ENCODE peak calls at places on chromosomes 6 and 20, in ten cellular contexts. Q is keratinocyte, F is endothelial cell, L is fibroblast of the aortic adventitia, N is AG10803, U is coronary artery, K is transverse colon, I is ascending aorta, S is nephron progenitor cell, M is progenitor cell of endocrine pancreas. O is an unnamed sample.

GRCh38 chr6:34052071-34052825 is 93.6 kb downstream of the GRM4 start:
- DNase-seq in Q (no peak), F (no peak), L (no peak), N (no peak), U (no peak), K (no peak), I (no peak), S (no peak), M (no peak), O (no peak)

GRCh38 chr20:47353697-47354387 is 2.7 kb downstream of the ZMYND8 start:
- DNase-seq in Q (no peak), F (no peak), L (peak; percentile 68), N (no peak), U (no peak), K (no peak), I (no peak), S (no peak), M (no peak), O (no peak)

GRCh38 chr6:17061097-17061496 is 40.8 kb upstream of the STMND1 start:
- DNase-seq in Q (no peak), F (no peak), L (no peak), N (no peak), U (no peak), K (no peak), I (no peak), S (no peak), M (no peak), O (no peak)

GRCh38 chr6:116385911-116386310 is 15.2 kb downstream of the DSE start:
- DNase-seq in Q (no peak), F (no peak), L (peak; percentile 38), N (peak; percentile 64), U (no peak), K (no peak), I (no peak), S (no peak), M (no peak), O (no peak)

GRCh38 chr20:41230136-41230535 is 87.4 kb downstream of the ZHX3 start:
- DNase-seq in Q (no peak), F (no peak), L (no peak), N (no peak), U (no peak), K (no peak), I (no peak), S (no peak), M (no peak), O (no peak)

GRCh38 chr6:117976030-117976651 is 69.1 kb downstream of the SLC35F1 start:
- DNase-seq in Q (no peak), F (peak; percentile 33), L (peak; percentile 46), N (peak; percentile 47), U (no peak), K (no peak), I (no peak), S (peak; percentile 12), M (no peak), O (no peak)

GRCh38 chr20:59835057-59835447 is 98.4 kb downstream of the SYCP2 start:
- DNase-seq in Q (no peak), F (no peak), L (no peak), N (no peak), U (no peak), K (no peak), I (no peak), S (no peak), M (no peak), O (no peak)

GRCh38 chr6:79894939-79895338 is 52.4 kb downstream of the ELOVL4 start:
- DNase-seq in Q (peak; percentile 48), F (no peak), L (peak; percentile 28), N (peak; percentile 29), U (no peak), K (no peak), I (no peak), S (no peak), M (no peak), O (no peak)

GRCh38 chr6:29725981-29726380 is 2.7 kb downstream of the HLA-F start:
- DNase-seq in Q (no peak), F (no peak), L (no peak), N (no peak), U (no peak), K (no peak), I (no peak), S (no peak), M (no peak), O (peak; percentile 64)

GRCh38 chr6:29723666-29724588 is 693 bp downstream of the HLA-F start:
- DNase-seq in Q (no peak), F (peak; percentile 35), L (no peak), N (no peak), U (no peak), K (peak; percentile 72), I (no peak), S (peak; percentile 53), M (no peak), O (no peak)

GRCh38 chr6:29720863-29721262 is 2.4 kb upstream of the HLA-F start:
- DNase-seq in Q (no peak), F (no peak), L (no peak), N (no peak), U (no peak), K (no peak), I (no peak), S (no peak), M (no peak), O (no peak)

GRCh38 chr6:29724937-29725869 is 2.0 kb downstream of the HLA-F start:
- DNase-seq in Q (no peak), F (no peak), L (no peak), N (no peak), U (no peak), K (no peak), I (no peak), S (no peak), M (no peak), O (peak; percentile 78)

DNA sequence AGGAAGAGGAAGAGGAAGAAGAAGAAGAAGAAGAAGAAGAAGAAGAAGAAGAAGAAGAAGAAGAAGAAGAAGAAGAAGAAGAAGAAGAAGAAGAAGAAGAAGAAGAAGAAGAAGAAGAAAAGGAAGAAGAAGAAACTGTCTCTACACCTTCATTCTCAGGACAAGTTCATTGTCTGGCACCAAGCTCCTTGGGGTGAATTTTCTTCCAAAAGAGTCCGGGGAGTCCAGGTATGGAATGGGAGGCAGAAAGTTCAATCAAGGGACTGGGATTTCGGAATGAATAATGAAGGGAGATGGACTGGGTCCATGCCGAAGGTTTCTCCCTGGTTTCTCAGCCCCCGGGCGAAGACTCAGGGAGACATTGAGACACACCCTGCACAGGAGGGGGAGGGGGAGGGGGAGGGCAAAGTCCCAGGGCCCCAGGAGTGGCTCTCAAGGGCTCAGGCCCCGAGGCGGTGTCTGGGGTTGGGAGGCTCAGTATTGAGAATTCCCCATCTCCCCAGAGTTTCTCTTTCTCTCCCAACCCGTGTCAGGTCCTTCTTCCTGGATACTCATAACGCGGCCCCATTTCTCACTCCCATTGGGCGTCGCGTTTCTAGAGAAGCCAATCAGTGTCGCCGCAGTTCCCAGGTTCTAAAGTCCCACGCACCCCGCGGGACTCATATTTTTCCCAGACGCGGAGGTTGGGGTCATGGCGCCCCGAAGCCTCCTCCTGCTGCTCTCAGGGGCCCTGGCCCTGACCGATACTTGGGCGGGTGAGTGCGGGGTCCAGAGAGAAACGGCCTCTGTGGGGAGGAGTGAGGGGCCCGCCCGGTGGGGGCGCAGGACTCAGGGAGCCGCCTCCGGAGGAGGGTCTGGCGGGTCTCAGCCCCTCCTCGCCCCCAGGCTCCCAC is at the start of gene HLA-F:
- DNase-seq in Q (peak; percentile 40), F (peak; percentile 48), L (peak; percentile 86), N (peak; percentile 71), U (peak; percentile 95), K (peak; percentile 93), I (peak; percentile 81), S (peak; percentile 61), M (no peak), O (peak; percentile 90)
- TF ChIP-seq CTCF in Q (no peak), F (no peak), L (peak; percentile 17), N (no peak), U (no peak), K (no peak), I (no peak), S (no peak), M (no peak), O (no peak)

GRCh38 chr20:49602370-49603208 is 34.7 kb upstream of the PTGIS start:
- DNase-seq in Q (no peak), F (no peak), L (no peak), N (no peak), U (no peak), K (no peak), I (no peak), S (no peak), M (no peak), O (no peak)

GRCh38 chr20:49599746-49600113 is 31.8 kb upstream of the PTGIS start:
- DNase-seq in Q (no peak), F (no peak), L (no peak), N (no peak), U (no peak), K (no peak), I (no peak), S (no peak), M (no peak), O (no peak)

GRCh38 chr20:49607568-49607967 is 39.6 kb upstream of the PTGIS start:
- DNase-seq in Q (no peak), F (no peak), L (no peak), N (no peak), U (no peak), K (no peak), I (no peak), S (no peak), M (no peak), O (no peak)

GRCh38 chr20:49601153-49601924 is 33.4 kb upstream of the PTGIS start:
- DNase-seq in Q (no peak), F (no peak), L (no peak), N (no peak), U (no peak), K (no peak), I (no peak), S (no peak), M (no peak), O (no peak)

GRCh38 chr20:49603209-49603627 is 35.3 kb upstream of the PTGIS start:
- DNase-seq in Q (no peak), F (peak; percentile 44), L (peak; percentile 76), N (peak; percentile 84), U (no peak), K (no peak), I (no peak), S (no peak), M (no peak), O (no peak)
- TF ChIP-seq CTCF in Q (no peak), F (peak; percentile 11), L (peak; percentile 51), N (peak; percentile 52), U (no peak), K (no peak), I (no peak), S (peak; percentile 30), M (peak; percentile 50), O (peak; percentile 57)

GRCh38 chr20:32823737-32824588 is 4.2 kb downstream of the MAPRE1 start:
- DNase-seq in Q (no peak), F (no peak), L (peak; percentile 29), N (peak; percentile 67), U (no peak), K (no peak), I (no peak), S (no peak), M (no peak), O (no peak)

GRCh38 chr20:32822189-32822588 is 2.4 kb downstream of the MAPRE1 start:
- DNase-seq in Q (no peak), F (no peak), L (no peak), N (no peak), U (no peak), K (no peak), I (no peak), S (no peak), M (no peak), O (no peak)

GRCh38 chr20:32820000-32820697 is 395 bp downstream of the MAPRE1 start:
- DNase-seq in Q (no peak), F (peak; percentile 83), L (peak; percentile 23), N (peak; percentile 58), U (no peak), K (no peak), I (no peak), S (peak; percentile 94), M (peak; percentile 95), O (peak; percentile 93)

GRCh38 chr20:32820698-32821378 is 1.1 kb downstream of the MAPRE1 start:
- DNase-seq in Q (no peak), F (no peak), L (no peak), N (peak; percentile 11), U (no peak), K (peak; percentile 11), I (no peak), S (no peak), M (no peak), O (no peak)

DNA sequence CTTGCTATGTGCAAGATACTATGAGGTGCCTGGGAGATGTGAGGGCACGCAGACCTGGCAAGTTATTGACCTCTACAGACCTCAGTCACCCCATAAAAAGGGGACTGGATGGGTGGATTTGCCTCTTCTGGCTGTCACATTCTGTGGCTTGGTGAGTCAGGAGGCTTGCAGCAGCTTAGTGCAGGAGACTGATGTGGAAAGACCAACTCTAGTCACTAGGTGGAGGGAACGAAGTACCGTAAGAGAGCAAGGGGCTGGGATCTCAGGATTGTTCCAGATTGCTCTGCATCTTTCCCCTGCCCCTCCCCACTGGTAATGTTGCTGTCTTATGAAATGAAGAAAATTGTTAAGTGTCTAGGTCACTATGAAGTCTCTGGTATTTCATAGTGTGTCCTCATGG is 3.3 kb downstream of the MAPRE1 start:
- DNase-seq in Q (peak; percentile 13), F (no peak), L (peak; percentile 77), N (peak; percentile 87), U (no peak), K (no peak), I (no peak), S (no peak), M (no peak), O (no peak)
- TF ChIP-seq CTCF in Q (peak; percentile 17), F (no peak), L (peak; percentile 43), N (peak; percentile 46), U (no peak), K (no peak), I (no peak), S (no peak), M (no peak), O (no peak)

DNA sequence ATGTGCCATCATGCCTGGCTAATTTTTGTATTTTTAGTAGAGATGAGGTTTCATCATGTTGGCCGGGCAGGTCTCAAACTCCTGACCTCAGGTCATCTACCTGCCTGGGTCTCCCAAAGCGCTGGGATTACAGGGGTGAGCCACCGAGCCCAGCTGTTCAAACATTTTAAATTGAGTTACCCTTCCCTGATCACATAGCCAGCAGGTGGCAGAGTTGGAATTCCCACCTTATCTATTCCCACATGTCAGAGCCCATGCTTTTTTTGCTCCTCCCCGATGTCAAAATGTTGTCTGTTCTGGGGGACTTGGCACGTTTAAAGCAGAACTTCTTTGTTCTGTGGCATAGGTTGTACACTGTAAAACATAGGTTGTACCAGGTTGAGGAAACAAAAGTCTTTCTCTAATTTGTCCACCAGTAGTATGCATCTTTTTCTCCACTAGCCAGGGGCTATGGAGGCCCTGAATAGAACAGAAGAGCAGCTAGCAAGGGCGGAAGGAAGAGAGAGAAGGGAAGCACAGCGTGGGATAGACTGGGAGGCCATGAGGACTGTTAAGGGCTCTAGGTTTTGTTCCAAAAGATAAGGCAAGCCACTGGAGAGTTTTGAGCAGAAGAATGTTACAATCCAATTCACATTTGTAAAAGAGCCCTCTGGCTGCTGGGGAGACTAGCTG is 7.3 kb upstream of the LBP start:
- DNase-seq in Q (no peak), F (peak; percentile 35), L (no peak), N (no peak), U (no peak), K (no peak), I (no peak), S (no peak), M (no peak), O (no peak)
- TF ChIP-seq CTCF in Q (peak; percentile 45), F (peak; percentile 36), L (peak; percentile 15), N (peak; percentile 24), U (peak; percentile 14), K (no peak), I (no peak), S (peak; percentile 11), M (peak; percentile 34), O (peak; percentile 36)

O was measured in osteocyte.